ENCODE peak calls at places on chromosomes 4 and X, in seven cellular contexts. P is choroid plexus epithelial cell, Q is breast epithelium, B is psoas muscle, Z is Caco-2, J is astrocyte of the cerebellum, X is OCI-LY7. L is an unnamed sample.

GRCh38 chrX:2385224-2385623 is 115.6 kb downstream of the DHRSX start:
- DNase-seq in P (peak), Q (no peak), B (no peak), Z (no peak), J (peak), X (no peak), L (no peak)

GRCh38 chr4:38290360-38290759 is 330.2 kb downstream of the PTTG2 start:
- DNase-seq in P (peak), Q (no peak), B (no peak), Z (no peak), J (peak), X (no peak), L (no peak)

GRCh38 chr4:113146876-113147358 is 97.5 kb downstream of the ANK2 start:
- DNase-seq in P (peak), Q (no peak), B (no peak), Z (peak), J (no peak), X (no peak), L (no peak)

GRCh38 chrX:93242897-93243296 is 430.5 kb downstream of the NAP1L3 start:
- DNase-seq in P (no peak), Q (no peak), B (no peak), Z (no peak), J (no peak), X (no peak), L (no peak)

GRCh38 chrX:53695901-53696300 is 9.4 kb upstream of the HUWE1 start:
- DNase-seq in P (no peak), Q (no peak), B (no peak), Z (no peak), J (no peak), X (no peak), L (no peak)

GRCh38 chr4:8781641-8782040 is 90.0 kb downstream of the HMX1 start:
- DNase-seq in P (no peak), Q (no peak), B (no peak), Z (no peak), J (no peak), X (no peak), L (no peak)

GRCh38 chrX:125203737-125204578 is 115.7 kb upstream of the TEX13C start:
- DNase-seq in P (peak), Q (no peak), B (peak), Z (peak), J (peak), X (no peak), L (no peak)

GRCh38 chrX:2657532-2657931 is 33.6 kb upstream of the CD99 start:
- DNase-seq in P (no peak), Q (no peak), B (no peak), Z (no peak), J (no peak), X (no peak), L (no peak)

GRCh38 chrX:107205770-107206696 is at the start of the genes DNAAF6 and NUP62CL:
- DNase-seq in P (peak), Q (peak), B (peak), Z (peak), J (no peak), X (peak), L (peak)

GRCh38 chr4:132642196-132642817 is 506.8 kb upstream of the PCDH10 start:
- DNase-seq in P (peak), Q (no peak), B (no peak), Z (peak), J (peak), X (peak), L (no peak)

GRCh38 chr4:158170691-158171455 is 2.0 kb downstream of the GASK1B start:
- DNase-seq in P (peak), Q (peak), B (peak), Z (peak), J (no peak), X (no peak), L (no peak)

GRCh38 chrX:121308276-121308805 is 260.9 kb downstream of the GLUD2 start:
- DNase-seq in P (peak), Q (no peak), B (no peak), Z (peak), J (peak), X (peak), L (no peak)

GRCh38 chr4:143186634-143187033 is 1.9 kb downstream of the USP38 start:
- DNase-seq in P (peak), Q (no peak), B (no peak), Z (no peak), J (no peak), X (peak), L (no peak)

GRCh38 chr4:6891436-6892170 is 18.0 kb upstream of the TBC1D14 start:
- DNase-seq in P (peak), Q (no peak), B (no peak), Z (no peak), J (no peak), X (no peak), L (no peak)

DNA sequence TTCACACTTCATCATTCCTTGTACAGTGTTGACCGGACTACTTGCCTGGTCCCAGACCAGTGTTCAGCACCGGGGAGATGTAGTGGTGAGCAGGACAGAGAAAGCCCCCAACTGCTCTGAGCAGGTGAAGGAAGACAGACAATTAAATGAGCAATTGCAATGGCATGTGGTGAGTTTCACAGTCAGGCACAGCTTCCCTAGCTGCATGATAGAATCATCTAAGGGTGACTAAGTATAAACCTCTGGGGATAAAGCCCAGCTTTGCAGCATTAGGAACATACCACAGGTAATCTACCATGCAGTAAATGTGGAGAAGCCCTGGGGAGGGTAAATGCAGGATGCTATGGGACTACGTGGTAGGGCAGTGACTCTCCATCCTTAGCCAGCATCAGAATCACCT is 47.8 kb downstream of the TMA16 start:
- DNase-seq in P (peak), Q (no peak), B (no peak), Z (no peak), J (peak), X (no peak), L (no peak)
- H3K4me3 ChIP-seq in P (no peak), Q (no peak), B (no peak), Z (no peak), J (no peak), X (no peak), L (no peak)

GRCh38 chr4:108527729-108528128 is 92.6 kb upstream of the RPL34 start:
- DNase-seq in P (no peak), Q (no peak), B (no peak), Z (no peak), J (no peak), X (no peak), L (no peak)
- H3K4me3 ChIP-seq in P (no peak), Q (no peak), B (no peak), Z (no peak), J (no peak), X (no peak), L (no peak)

GRCh38 chr4:128385683-128386304 is 98.2 kb upstream of the PGRMC2 start:
- DNase-seq in P (peak), Q (no peak), B (no peak), Z (no peak), J (no peak), X (no peak), L (no peak)
- H3K4me3 ChIP-seq in P (no peak), Q (no peak), B (no peak), Z (no peak), J (no peak), X (no peak), L (no peak)

GRCh38 chr4:139840773-139841172 is 175.2 kb downstream of the MGST2 start:
- DNase-seq in P (no peak), Q (no peak), B (no peak), Z (no peak), J (no peak), X (no peak), L (no peak)
- H3K4me3 ChIP-seq in P (no peak), Q (no peak), B (no peak), Z (no peak), J (no peak), X (no peak), L (no peak)

GRCh38 chrX:41490446-41490845 is 43.3 kb downstream of the NYX start:
- DNase-seq in P (no peak), Q (no peak), B (no peak), Z (no peak), J (no peak), X (no peak), L (no peak)

GRCh38 chrX:41491267-41492004 is 44.3 kb downstream of the NYX start:
- DNase-seq in P (peak), Q (no peak), B (peak), Z (no peak), J (peak), X (no peak), L (no peak)
- H3K4me3 ChIP-seq in P (peak), Q (no peak), B (no peak), Z (no peak), J (peak), X (no peak), L (no peak)

GRCh38 chr4:273312-274017 is 31.8 kb downstream of the ZNF732 start:
- DNase-seq in P (no peak), Q (no peak), B (no peak), Z (no peak), J (no peak), X (no peak), L (no peak)

DNA sequence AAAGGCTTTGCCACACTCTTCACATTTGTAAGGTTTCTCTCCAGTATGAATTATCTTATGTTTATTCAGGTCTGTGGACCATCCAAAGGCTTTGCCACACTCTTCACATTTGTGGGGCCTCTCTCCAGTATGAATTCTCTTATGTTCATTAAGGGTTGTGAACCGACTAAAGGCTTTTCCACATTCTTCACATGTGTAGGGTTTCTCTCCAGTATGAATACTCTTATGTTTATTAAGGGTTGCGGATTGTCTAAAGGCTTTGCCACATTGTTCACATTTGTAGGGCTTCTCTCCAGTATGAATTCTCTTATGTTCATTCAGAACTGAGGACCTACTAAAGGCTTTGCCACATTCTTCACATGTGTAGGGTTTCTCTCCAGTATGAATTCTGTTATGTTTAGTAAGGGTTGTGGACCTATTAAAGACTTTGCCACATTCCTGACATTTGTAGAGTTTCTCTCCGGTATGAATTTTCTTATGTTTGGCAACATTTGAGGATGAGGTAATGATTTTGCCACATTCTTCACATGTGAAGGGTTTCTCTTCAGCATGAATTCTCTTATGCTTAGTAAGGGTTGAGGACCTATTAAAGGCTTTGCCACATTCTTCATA is 33.7 kb downstream of the ZNF732 start:
- DNase-seq in P (no peak), Q (no peak), B (no peak), Z (no peak), J (no peak), X (no peak), L (no peak)
- H3K4me3 ChIP-seq in P (no peak), Q (no peak), B (no peak), Z (no peak), J (no peak), X (no peak), L (no peak)

GRCh38 chrX:10095698-10096432 is 60.9 kb upstream of the CLCN4 start:
- DNase-seq in P (no peak), Q (no peak), B (no peak), Z (peak), J (no peak), X (no peak), L (no peak)

GRCh38 chrX:10102046-10102704 is 54.6 kb upstream of the CLCN4 start:
- DNase-seq in P (no peak), Q (no peak), B (no peak), Z (no peak), J (no peak), X (no peak), L (no peak)

GRCh38 chrX:10101269-10101668 is 55.5 kb upstream of the CLCN4 start:
- DNase-seq in P (peak), Q (no peak), B (no peak), Z (peak), J (no peak), X (no peak), L (no peak)

GRCh38 chrX:10099411-10099810 is 57.4 kb upstream of the CLCN4 start:
- DNase-seq in P (no peak), Q (no peak), B (no peak), Z (no peak), J (no peak), X (no peak), L (no peak)

DNA sequence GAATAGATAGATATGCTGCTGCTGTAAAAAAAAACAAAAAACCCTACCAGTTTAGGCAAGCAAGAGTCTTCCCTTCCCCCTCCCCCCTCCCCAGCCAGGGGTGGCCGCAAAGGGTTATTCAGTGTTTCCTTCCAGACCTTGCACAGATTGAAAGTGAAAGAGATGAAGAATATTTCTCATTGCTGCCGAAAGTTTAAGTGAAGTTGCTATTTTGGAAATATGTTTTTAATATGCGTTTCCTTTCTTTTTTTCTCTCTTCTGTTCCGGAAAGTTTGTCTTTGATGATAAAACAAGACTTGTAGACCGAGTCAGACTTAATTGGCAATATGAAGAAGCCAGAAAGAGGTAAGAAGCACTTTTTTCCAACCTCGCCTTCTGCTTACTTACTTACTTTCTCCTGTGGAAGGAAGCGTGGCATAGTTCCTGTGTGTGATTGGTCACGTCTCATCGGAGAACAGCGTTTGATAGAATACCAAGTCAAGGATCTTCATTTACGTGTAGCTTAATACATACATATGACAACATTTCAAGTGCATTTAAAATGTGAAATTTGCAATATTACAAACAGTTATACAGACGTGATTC is 58.4 kb upstream of the CLCN4 start:
- DNase-seq in P (peak), Q (no peak), B (no peak), Z (no peak), J (no peak), X (peak), L (no peak)
- H3K4me3 ChIP-seq in P (no peak), Q (peak), B (peak), Z (no peak), J (no peak), X (peak), L (peak)

DNA sequence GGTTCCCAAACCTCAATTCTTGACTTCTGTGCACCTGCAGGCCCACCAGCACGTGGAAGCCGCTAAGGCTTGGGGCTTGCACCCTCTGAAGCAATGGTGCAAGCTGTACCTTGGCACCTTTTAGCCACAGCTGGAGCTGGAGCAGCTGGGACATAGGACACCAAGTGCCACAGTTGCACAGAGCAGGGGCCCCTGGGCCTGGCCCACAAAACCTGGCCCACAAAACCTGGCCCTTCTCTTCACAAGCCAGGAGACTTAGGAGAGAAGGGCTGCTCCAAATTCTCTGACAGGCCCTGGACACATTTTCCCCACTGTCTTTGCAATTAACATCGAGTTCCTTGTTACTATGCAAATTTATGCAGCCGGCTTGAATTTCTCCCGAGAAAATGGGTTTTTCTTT is 197.8 kb downstream of the EPHA5 start:
- DNase-seq in P (no peak), Q (no peak), B (no peak), Z (no peak), J (no peak), X (no peak), L (no peak)
- H3K4me3 ChIP-seq in P (no peak), Q (no peak), B (no peak), Z (no peak), J (no peak), X (no peak), L (no peak)

L was measured in esophagus squamous epithelium.